ENCODE peak calls at places on chromosomes 11 and 22, in six cellular contexts. One of them, this sample, is unnamed.

GRCh38 chr22:25021409-25021808 is 68.9 kb downstream of the KIAA1671 start:
- DNase-seq in HFFc6: no peak
- DNase-seq in ACHN: no peak
- DNase-seq in 8988T: no peak
- DNase-seq in MM.1S: no peak
- DNase-seq in iris pigment epithelial cell: no peak
- DNase-seq in this sample: no peak

GRCh38 chr11:1832181-1832988 is 2.4 kb upstream of the SYT8 start:
- DNase-seq in 8988T: peak
- DNase-seq in ACHN: peak
- DNase-seq in HFFc6: no peak
- DNase-seq in MM.1S: peak
- DNase-seq in iris pigment epithelial cell: no peak
- DNase-seq in this sample: no peak

GRCh38 chr11:77580712-77581337 is 8.9 kb upstream of the AQP11 start:
- DNase-seq in 8988T: no peak
- DNase-seq in MM.1S: no peak
- DNase-seq in ACHN: peak
- DNase-seq in HFFc6: no peak
- DNase-seq in iris pigment epithelial cell: no peak
- DNase-seq in this sample: no peak

GRCh38 chr11:47881145-47881544 is 33.0 kb upstream of the NUP160 start:
- DNase-seq in ACHN: no peak
- DNase-seq in HFFc6: no peak
- DNase-seq in iris pigment epithelial cell: no peak
- DNase-seq in 8988T: no peak
- DNase-seq in MM.1S: no peak
- DNase-seq in this sample: no peak

GRCh38 chr22:44587004-44587793 is 89.2 kb upstream of the RTL6 start:
- DNase-seq in HFFc6: no peak
- DNase-seq in ACHN: peak
- DNase-seq in iris pigment epithelial cell: no peak
- DNase-seq in 8988T: no peak
- DNase-seq in MM.1S: no peak
- DNase-seq in this sample: peak

GRCh38 chr11:118291453-118291852 is 13.1 kb upstream of the CD3E start:
- DNase-seq in MM.1S: no peak
- DNase-seq in iris pigment epithelial cell: peak
- DNase-seq in ACHN: no peak
- DNase-seq in HFFc6: no peak
- DNase-seq in 8988T: no peak
- DNase-seq in this sample: no peak

GRCh38 chr11:8531982-8532381 is 62.0 kb downstream of the STK33 start:
- DNase-seq in iris pigment epithelial cell: no peak
- DNase-seq in MM.1S: no peak
- DNase-seq in HFFc6: no peak
- DNase-seq in 8988T: no peak
- DNase-seq in ACHN: no peak
- DNase-seq in this sample: no peak

GRCh38 chr11:8370812-8371515 is 107.3 kb upstream of the LMO1 start:
- DNase-seq in 8988T: no peak
- DNase-seq in iris pigment epithelial cell: no peak
- DNase-seq in HFFc6: no peak
- DNase-seq in ACHN: no peak
- DNase-seq in MM.1S: no peak
- DNase-seq in this sample: no peak

GRCh38 chr11:33435201-33435600 is 178.0 kb downstream of the HIPK3 start:
- DNase-seq in 8988T: no peak
- DNase-seq in HFFc6: no peak
- DNase-seq in iris pigment epithelial cell: no peak
- DNase-seq in MM.1S: no peak
- DNase-seq in ACHN: no peak
- DNase-seq in this sample: no peak

GRCh38 chr11:45900916-45901617 is 6.0 kb downstream of the FREY1 start:
- DNase-seq in HFFc6: no peak
- DNase-seq in iris pigment epithelial cell: no peak
- DNase-seq in 8988T: no peak
- DNase-seq in ACHN: no peak
- DNase-seq in MM.1S: no peak
- DNase-seq in this sample: no peak

GRCh38 chr11:8531312-8531711 is 62.7 kb downstream of the STK33 start:
- DNase-seq in HFFc6: no peak
- DNase-seq in iris pigment epithelial cell: no peak
- DNase-seq in ACHN: no peak
- DNase-seq in 8988T: no peak
- DNase-seq in MM.1S: no peak
- DNase-seq in this sample: no peak

GRCh38 chr11:31995525-31996123 is 95.2 kb upstream of the RCN1 start:
- DNase-seq in 8988T: no peak
- DNase-seq in ACHN: no peak
- DNase-seq in iris pigment epithelial cell: peak
- DNase-seq in HFFc6: no peak
- DNase-seq in MM.1S: peak
- DNase-seq in this sample: peak

GRCh38 chr22:23243006-23243573 is 62.8 kb downstream of the BCR start:
- DNase-seq in HFFc6: no peak
- DNase-seq in iris pigment epithelial cell: no peak
- DNase-seq in ACHN: no peak
- DNase-seq in MM.1S: no peak
- DNase-seq in 8988T: no peak
- DNase-seq in this sample: no peak

GRCh38 chr22:37259540-37260029 is 15.5 kb upstream of the RAC2 start:
- DNase-seq in 8988T: no peak
- DNase-seq in iris pigment epithelial cell: peak
- DNase-seq in ACHN: peak
- DNase-seq in MM.1S: no peak
- DNase-seq in HFFc6: peak
- DNase-seq in this sample: peak

GRCh38 chr11:11572386-11572785 is 49.4 kb downstream of the GALNT18 start:
- DNase-seq in iris pigment epithelial cell: no peak
- DNase-seq in 8988T: no peak
- DNase-seq in HFFc6: no peak
- DNase-seq in MM.1S: no peak
- DNase-seq in ACHN: no peak
- DNase-seq in this sample: no peak

GRCh38 chr11:115117931-115118479 is 386.2 kb downstream of the CADM1 start:
- DNase-seq in iris pigment epithelial cell: no peak
- DNase-seq in ACHN: no peak
- DNase-seq in MM.1S: no peak
- DNase-seq in 8988T: no peak
- DNase-seq in HFFc6: no peak
- DNase-seq in this sample: no peak

GRCh38 chr11:44256673-44257291 is 53.2 kb downstream of the ALX4 start:
- DNase-seq in MM.1S: peak
- DNase-seq in HFFc6: no peak
- DNase-seq in ACHN: no peak
- DNase-seq in 8988T: no peak
- DNase-seq in iris pigment epithelial cell: no peak
- DNase-seq in this sample: no peak

GRCh38 chr11:113014731-113015455 is 53.7 kb downstream of the NCAM1 start:
- DNase-seq in iris pigment epithelial cell: peak
- DNase-seq in MM.1S: no peak
- DNase-seq in HFFc6: no peak
- DNase-seq in 8988T: no peak
- DNase-seq in ACHN: no peak
- DNase-seq in this sample: no peak